ENCODE peak calls at places on chromosomes 6 and 20, in eight cellular contexts. O is epithelial cell of esophagus, X is mucosa of descending colon, A is upper lobe of right lung, W is tibial nerve, T is Peyer's patch, Q is AG04450, S is A549. U is an unnamed sample.
A peak's percentile ranks its signal among the peaks of the same experiment; 100 is the strongest.

GRCh38 chr20:11387189-11387754 is 530.4 kb upstream of the BTBD3 start:
- DNase-seq in A (no peak), X (no peak), Q (peak; percentile 83), T (no peak), W (no peak), O (peak; percentile 89), S (peak; percentile 43), U (peak; percentile 92)

GRCh38 chr6:35596448-35597442 is 84.0 kb upstream of the TULP1 start:
- DNase-seq in W (no peak), Q (peak; percentile 46), S (no peak), T (no peak), X (no peak), A (no peak), O (peak; percentile 78), U (peak; percentile 88)

GRCh38 chr6:71258078-71258866 is 30.3 kb upstream of the OGFRL1 start:
- DNase-seq in X (no peak), A (no peak), S (no peak), W (no peak), T (no peak), O (no peak), Q (no peak), U (no peak)

GRCh38 chr20:3251806-3252205 is 12.8 kb upstream of the SLC4A11 start:
- DNase-seq in S (no peak), X (no peak), Q (no peak), O (no peak), W (no peak), T (no peak), A (no peak), U (peak; percentile 78)

GRCh38 chr6:41937881-41938574 is 3.6 kb downstream of the CCND3 start:
- DNase-seq in Q (no peak), T (no peak), A (no peak), S (no peak), X (no peak), O (no peak), W (no peak), U (peak; percentile 52)

GRCh38 chr20:51446656-51447055 is 95.9 kb downstream of the NFATC2 start:
- DNase-seq in X (no peak), Q (no peak), W (no peak), O (peak; percentile 44), T (no peak), A (no peak), S (peak; percentile 94), U (peak; percentile 66)

GRCh38 chr20:1341561-1342265 is 12.8 kb upstream of the SDCBP2 start:
- DNase-seq in A (no peak), S (no peak), W (no peak), Q (no peak), T (no peak), X (no peak), O (no peak), U (peak; percentile 64)

GRCh38 chr20:32902456-32903420 is 44.0 kb downstream of the EFCAB8 start:
- DNase-seq in X (peak; percentile 46), T (peak; percentile 57), S (peak; percentile 66), W (peak; percentile 31), Q (no peak), O (peak; percentile 56), A (peak; percentile 75), U (peak; percentile 56)

GRCh38 chr6:113774122-113774835 is 82.9 kb upstream of the MARCKS start:
- DNase-seq in W (no peak), S (no peak), Q (peak; percentile 15), A (no peak), X (no peak), T (no peak), O (peak; percentile 24), U (peak; percentile 78)

GRCh38 chr6:39322306-39322850 is at the start of gene KCNK16:
- DNase-seq in W (no peak), O (no peak), A (no peak), T (no peak), S (no peak), X (no peak), Q (no peak), U (no peak)

GRCh38 chr6:4186391-4186790 is 51.0 kb upstream of the ECI2 start:
- DNase-seq in Q (no peak), X (no peak), T (no peak), A (no peak), O (no peak), S (no peak), W (no peak), U (no peak)

GRCh38 chr20:23199356-23199755 is 113.2 kb upstream of the CD93 start:
- DNase-seq in A (no peak), Q (no peak), O (no peak), S (no peak), W (no peak), X (no peak), T (no peak), U (no peak)

GRCh38 chr20:62597416-62598115 is 44.7 kb upstream of the SLCO4A1 start:
- DNase-seq in Q (no peak), S (no peak), W (no peak), A (no peak), T (no peak), X (no peak), O (no peak), U (no peak)

GRCh38 chr6:118896339-118897136 is 2.6 kb downstream of the ASF1A start:
- DNase-seq in X (no peak), Q (no peak), W (no peak), A (no peak), S (peak; percentile 18), T (no peak), O (peak; percentile 80), U (peak; percentile 68)

GRCh38 chr6:51153109-51153508 is 334.4 kb downstream of the TFAP2B start:
- DNase-seq in O (no peak), S (no peak), W (no peak), X (no peak), A (no peak), T (no peak), Q (no peak), U (no peak)

GRCh38 chr6:7902221-7902620 is 8.4 kb downstream of the TXNDC5 start:
- DNase-seq in Q (no peak), A (no peak), T (no peak), W (no peak), X (no peak), S (no peak), O (peak; percentile 78), U (no peak)

GRCh38 chr6:72832271-72832670 is 210.4 kb downstream of the KCNQ5 start:
- DNase-seq in O (no peak), Q (no peak), X (no peak), A (no peak), T (no peak), W (no peak), S (no peak), U (no peak)

GRCh38 chr20:36541227-36542018 is at the start of gene MYL9:
- DNase-seq in Q (peak; percentile 39), S (no peak), W (peak; percentile 91), T (peak; percentile 85), O (peak; percentile 53), X (peak; percentile 81), A (peak; percentile 95), U (peak; percentile 57)

GRCh38 chr6:122839477-122839876 is 50.4 kb downstream of the SMPDL3A start:
- DNase-seq in W (peak; percentile 79), A (no peak), X (peak; percentile 83), T (no peak), Q (no peak), S (peak; percentile 60), O (peak; percentile 72), U (peak; percentile 75)

GRCh38 chr6:18323935-18324707 is 59.8 kb upstream of the DEK start:
- DNase-seq in S (peak; percentile 47), W (peak; percentile 52), O (peak; percentile 63), Q (no peak), X (peak; percentile 49), A (no peak), T (no peak), U (peak; percentile 73)

GRCh38 chr6:10662207-10662606 is 32.2 kb downstream of the C6orf52 start:
- DNase-seq in A (no peak), T (no peak), X (no peak), W (no peak), O (no peak), S (no peak), Q (no peak), U (no peak)

GRCh38 chr6:10659697-10660348 is 34.6 kb downstream of the C6orf52 start:
- DNase-seq in Q (no peak), O (no peak), T (peak; percentile 37), A (peak; percentile 65), X (no peak), S (no peak), W (no peak), U (no peak)

GRCh38 chr6:10662742-10663141 is 31.7 kb downstream of the C6orf52 start:
- DNase-seq in O (no peak), W (no peak), T (no peak), X (no peak), Q (no peak), A (no peak), S (no peak), U (no peak)

GRCh38 chr6:10655508-10656055 is 38.8 kb downstream of the C6orf52 start:
- DNase-seq in S (no peak), O (no peak), X (no peak), W (no peak), A (no peak), T (no peak), Q (no peak), U (no peak)

GRCh38 chr6:10658910-10659696 is 35.3 kb downstream of the C6orf52 start:
- DNase-seq in Q (no peak), W (no peak), X (no peak), A (no peak), T (no peak), S (no peak), O (no peak), U (no peak)
- H3K4me3 ChIP-seq in Q (peak overlapping the region; percentile 59), W (no peak overlapping the region), X (no peak overlapping the region), A (peak overlapping the region; percentile 31), T (peak overlapping the region; percentile 32), S (no peak overlapping the region), O (peak overlapping the region; percentile 23), U (peak overlapping the region; percentile 39)

DNA sequence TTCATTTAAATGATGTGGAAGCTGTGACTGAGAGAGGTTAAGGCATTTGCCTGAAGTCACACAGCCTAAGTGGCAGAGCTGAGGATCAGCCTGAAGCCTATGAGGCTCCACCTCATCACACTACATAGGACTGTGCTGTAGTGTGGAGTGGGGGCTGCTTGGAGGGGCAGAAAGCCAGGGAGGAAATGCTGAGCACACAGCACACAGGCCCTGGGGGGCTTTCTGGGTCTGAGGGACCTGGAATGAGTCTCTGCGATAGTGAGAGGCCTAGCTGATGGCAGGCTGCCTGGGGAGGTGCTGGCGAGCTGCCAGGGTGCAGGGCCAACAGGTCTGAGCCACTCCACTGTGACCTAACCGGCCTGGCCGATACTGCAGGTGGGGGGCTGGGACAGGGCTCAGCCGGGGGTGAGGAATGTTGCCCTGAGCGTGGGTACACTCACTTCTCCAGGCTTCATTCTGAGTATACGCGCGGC is 2.2 kb upstream of the ARHGAP40 start:
- DNase-seq in T (no peak), O (peak; percentile 69), A (peak; percentile 92), Q (no peak), W (no peak), X (no peak), S (no peak), U (peak; percentile 20)
- TF ChIP-seq CTCF in T (no peak), O (no peak), A (no peak), Q (no peak), W (no peak), X (no peak), S (no peak), U (no peak)

GRCh38 chr6:10418361-10418861 is 3.5 kb upstream of the TFAP2A start:
- DNase-seq in W (no peak), X (no peak), A (no peak), O (no peak), S (no peak), Q (no peak), T (no peak), U (no peak)
- H3K4me3 ChIP-seq in W (no peak overlapping the region), X (no peak overlapping the region), A (no peak overlapping the region), O (peak overlapping the region; percentile 63), S (no peak overlapping the region), Q (no peak overlapping the region), T (no peak overlapping the region), U (no peak overlapping the region)

GRCh38 chr6:43170452-43171283 is at the start of gene SRF:
- DNase-seq in Q (peak; percentile 99), T (peak; percentile 99), S (peak; percentile 67), X (peak; percentile 100), A (peak; percentile 99), O (peak; percentile 99), W (peak; percentile 100), U (peak; percentile 99)
- TF ChIP-seq CTCF in Q (no peak), T (no peak), S (no peak), X (no peak), A (no peak), O (peak; percentile 13), W (no peak), U (peak; percentile 26)